ENCODE peak calls at places on chromosomes 1 and 21, in five cellular contexts. One of them, this sample, is unnamed.

GRCh38 chr1:151995774-151996173 is 2.1 kb upstream of the S100A10 start:
- DNase-seq in neural crest cell: no peak
- DNase-seq in LoVo: no peak
- DNase-seq in NCI-H1092: no peak
- DNase-seq in HT-29: no peak
- DNase-seq in this sample: peak; percentile 24

GRCh38 chr1:31796707-31797106 is 19.1 kb downstream of the SPOCD1 start:
- DNase-seq in neural crest cell: no peak
- DNase-seq in LoVo: no peak
- DNase-seq in NCI-H1092: no peak
- DNase-seq in HT-29: no peak
- DNase-seq in this sample: no peak

GRCh38 chr1:245404527-245404926 is 249.7 kb downstream of the KIF26B start:
- DNase-seq in neural crest cell: no peak
- DNase-seq in LoVo: no peak
- DNase-seq in NCI-H1092: no peak
- DNase-seq in HT-29: no peak
- DNase-seq in this sample: no peak

GRCh38 chr1:111989531-111990025 is at the start of gene KCND3:
- DNase-seq in neural crest cell: peak; percentile 21
- DNase-seq in LoVo: peak; percentile 15
- DNase-seq in NCI-H1092: no peak
- DNase-seq in HT-29: no peak
- DNase-seq in this sample: peak; percentile 5

GRCh38 chr1:181676269-181676668 is 193.0 kb downstream of the CACNA1E start:
- DNase-seq in neural crest cell: peak; percentile 33
- DNase-seq in LoVo: peak; percentile 41
- DNase-seq in NCI-H1092: peak; percentile 43
- DNase-seq in HT-29: peak; percentile 66
- DNase-seq in this sample: peak; percentile 12

GRCh38 chr21:14632359-14632758 is 86.2 kb upstream of the SAMSN1 start:
- DNase-seq in neural crest cell: no peak
- DNase-seq in LoVo: no peak
- DNase-seq in NCI-H1092: no peak
- DNase-seq in HT-29: no peak
- DNase-seq in this sample: no peak

GRCh38 chr1:212147581-212148033 is 112.1 kb downstream of the DTL start:
- DNase-seq in neural crest cell: no peak
- DNase-seq in LoVo: no peak
- DNase-seq in NCI-H1092: no peak
- DNase-seq in HT-29: peak; percentile 39
- DNase-seq in this sample: no peak

GRCh38 chr1:240965581-240966091 is 353.7 kb upstream of the GREM2 start:
- DNase-seq in neural crest cell: no peak
- DNase-seq in LoVo: no peak
- DNase-seq in NCI-H1092: peak; percentile 47
- DNase-seq in HT-29: peak; percentile 89
- DNase-seq in this sample: no peak

GRCh38 chr1:91872560-91873081 is 13.3 kb downstream of the TGFBR3 start:
- DNase-seq in neural crest cell: no peak
- DNase-seq in LoVo: peak; percentile 63
- DNase-seq in NCI-H1092: no peak
- DNase-seq in HT-29: peak; percentile 60
- DNase-seq in this sample: no peak

GRCh38 chr1:22804969-22805671 is 94.5 kb downstream of the EPHB2 start:
- DNase-seq in neural crest cell: no peak
- DNase-seq in LoVo: no peak
- DNase-seq in NCI-H1092: no peak
- DNase-seq in HT-29: no peak
- DNase-seq in this sample: no peak

GRCh38 chr1:117694543-117694942 is 88.7 kb downstream of the TENT5C start:
- DNase-seq in neural crest cell: no peak
- DNase-seq in LoVo: no peak
- DNase-seq in NCI-H1092: no peak
- DNase-seq in HT-29: no peak
- DNase-seq in this sample: no peak

GRCh38 chr1:147612366-147612765 is 58.0 kb downstream of the ACP6 start:
- DNase-seq in neural crest cell: no peak
- DNase-seq in LoVo: no peak
- DNase-seq in NCI-H1092: peak; percentile 78
- DNase-seq in HT-29: peak; percentile 78
- DNase-seq in this sample: no peak

GRCh38 chr1:181485276-181486097 is 2.2 kb downstream of the CACNA1E start:
- DNase-seq in neural crest cell: peak; percentile 13
- DNase-seq in LoVo: no peak
- DNase-seq in NCI-H1092: peak; percentile 82
- DNase-seq in HT-29: no peak
- DNase-seq in this sample: no peak

GRCh38 chr21:25984538-25984937 is 186.0 kb downstream of the APP start:
- DNase-seq in neural crest cell: no peak
- DNase-seq in LoVo: no peak
- DNase-seq in NCI-H1092: no peak
- DNase-seq in HT-29: no peak
- DNase-seq in this sample: no peak

GRCh38 chr1:92310185-92310597 is 11.3 kb downstream of the RPAP2 start:
- DNase-seq in neural crest cell: no peak
- DNase-seq in LoVo: peak; percentile 44
- DNase-seq in NCI-H1092: no peak
- DNase-seq in HT-29: peak; percentile 47
- DNase-seq in this sample: peak; percentile 41

GRCh38 chr1:68384321-68384813 is 65.4 kb downstream of the RPE65 start:
- DNase-seq in neural crest cell: no peak
- DNase-seq in LoVo: peak; percentile 91
- DNase-seq in NCI-H1092: no peak
- DNase-seq in HT-29: peak; percentile 74
- DNase-seq in this sample: no peak

GRCh38 chr1:29384496-29385015 is 148.2 kb downstream of the PTPRU start:
- DNase-seq in neural crest cell: no peak
- DNase-seq in LoVo: no peak
- DNase-seq in NCI-H1092: no peak
- DNase-seq in HT-29: no peak
- DNase-seq in this sample: no peak

GRCh38 chr1:116485071-116485735 is 85.6 kb downstream of the CD58 start:
- DNase-seq in neural crest cell: peak; percentile 95
- DNase-seq in LoVo: peak; percentile 86
- DNase-seq in NCI-H1092: peak; percentile 89
- DNase-seq in HT-29: peak; percentile 94
- DNase-seq in this sample: peak; percentile 93

GRCh38 chr1:204261746-204262505 is 48.1 kb upstream of the GOLT1A start:
- DNase-seq in neural crest cell: no peak
- DNase-seq in LoVo: no peak
- DNase-seq in NCI-H1092: no peak
- DNase-seq in HT-29: no peak
- DNase-seq in this sample: no peak

This sample was measured in erythroblast.